ENCODE peak calls at places on chromosomes 13 and 19, in five cellular contexts. F, V, U, G and Y are unnamed samples.
A peak's percentile ranks its signal among the peaks of the same experiment; 100 is the strongest.

GRCh38 chr19:13410946-13411345 is 95.3 kb downstream of the CACNA1A start:
- DNase-seq in F (no peak), V (no peak), U (no peak), G (no peak), Y (no peak)

GRCh38 chr19:7670150-7670784 is 1.4 kb downstream of the RETN start:
- DNase-seq in F (no peak), V (no peak), U (no peak), G (peak; percentile 26), Y (no peak)

GRCh38 chr19:5706876-5707573 is 12.9 kb downstream of the LONP1 start:
- DNase-seq in F (no peak), V (no peak), U (no peak), G (no peak), Y (no peak)

GRCh38 chr19:13561461-13561860 is 55.2 kb upstream of the CACNA1A start:
- DNase-seq in F (no peak), V (no peak), U (no peak), G (no peak), Y (no peak)

GRCh38 chr19:11860721-11861120 is 12.2 kb downstream of the ZNF439 start:
- DNase-seq in F (no peak), V (no peak), U (no peak), G (no peak), Y (no peak)

GRCh38 chr13:59542303-59542702 is 621.4 kb downstream of the DIAPH3 start:
- DNase-seq in F (no peak), V (no peak), U (no peak), G (no peak), Y (no peak)

GRCh38 chr13:102620512-102620911 is 23.7 kb downstream of the TPP2 start:
- DNase-seq in F (no peak), V (no peak), U (no peak), G (no peak), Y (no peak)

GRCh38 chr19:1856698-1857603 is 6.4 kb downstream of the KLF16 start:
- DNase-seq in F (peak; percentile 71), V (peak; percentile 84), U (peak; percentile 90), G (peak; percentile 83), Y (peak; percentile 98)

GRCh38 chr19:31351212-31352193 is 2.3 kb upstream of the TSHZ3 start:
- DNase-seq in F (peak; percentile 46), V (peak; percentile 46), U (no peak), G (peak; percentile 47), Y (peak; percentile 90)

GRCh38 chr19:2255982-2256685 is at the start of gene JSRP1:
- DNase-seq in F (no peak), V (no peak), U (no peak), G (no peak), Y (no peak)

GRCh38 chr13:32385369-32385768 is 42.6 kb downstream of the N4BP2L1 start:
- DNase-seq in F (no peak), V (no peak), U (no peak), G (no peak), Y (no peak)

GRCh38 chr19:39514840-39515550 is at the start of gene SELENOV:
- DNase-seq in F (no peak), V (no peak), U (no peak), G (no peak), Y (no peak)

GRCh38 chr13:94558721-94559120 is 37.2 kb downstream of the TGDS start:
- DNase-seq in F (no peak), V (no peak), U (no peak), G (peak; percentile 26), Y (no peak)

GRCh38 chr13:51717786-51718398 is 86.1 kb downstream of the DHRS12 start:
- DNase-seq in F (no peak), V (no peak), U (no peak), G (no peak), Y (no peak)

GRCh38 chr19:4337906-4338440 is 654 bp downstream of the STAP2 start:
- DNase-seq in F (no peak), V (peak; percentile 53), U (no peak), G (no peak), Y (no peak)

GRCh38 chr13:73273737-73274136 is 214.9 kb downstream of the KLF5 start:
- DNase-seq in F (no peak), V (no peak), U (no peak), G (no peak), Y (peak; percentile 12)

GRCh38 chr13:94764576-94765321 is 52.4 kb upstream of the SOX21 start:
- DNase-seq in F (no peak), V (no peak), U (no peak), G (no peak), Y (no peak)

GRCh38 chr13:43111887-43112400 is 88.6 kb downstream of the DNAJC15 start:
- DNase-seq in F (no peak), V (no peak), U (no peak), G (no peak), Y (no peak)

GRCh38 chr19:33048806-33049676 is 15.6 kb downstream of the RHPN2 start:
- DNase-seq in F (no peak), V (no peak), U (no peak), G (no peak), Y (no peak)

GRCh38 chr13:54133721-54134120 is 1105.1 kb downstream of the OLFM4 start:
- DNase-seq in F (no peak), V (no peak), U (no peak), G (no peak), Y (no peak)

GRCh38 chr13:27082325-27082724 is 89.3 kb downstream of the USP12 start:
- DNase-seq in F (no peak), V (no peak), U (no peak), G (no peak), Y (no peak)

GRCh38 chr19:40210919-40211318 is 7.3 kb downstream of the TTC9B start:
- DNase-seq in F (no peak), V (no peak), U (no peak), G (no peak), Y (no peak)

GRCh38 chr19:8192227-8192820 is 16.8 kb upstream of the CERS4 start:
- DNase-seq in F (no peak), V (no peak), U (no peak), G (no peak), Y (no peak)

GRCh38 chr13:80361883-80362327 is 21.0 kb upstream of the SPRY2 start:
- DNase-seq in F (no peak), V (no peak), U (no peak), G (no peak), Y (no peak)

GRCh38 chr13:31035162-31035951 is 102.9 kb downstream of the TEX26 start:
- DNase-seq in F (no peak), V (no peak), U (no peak), G (peak; percentile 45), Y (no peak)

GRCh38 chr19:45763691-45764294 is 5.3 kb downstream of the SIX5 start:
- DNase-seq in F (no peak), V (no peak), U (no peak), G (no peak), Y (no peak)

GRCh38 chr13:41837668-41838067 is 123.2 kb downstream of the VWA8 start:
- DNase-seq in F (no peak), V (no peak), U (no peak), G (no peak), Y (no peak)

GRCh38 chr13:55493297-55493696 is 1647.4 kb upstream of the PRR20A start:
- DNase-seq in F (no peak), V (no peak), U (no peak), G (no peak), Y (no peak)

GRCh38 chr13:55500694-55501093 is 1640.0 kb upstream of the PRR20A start:
- DNase-seq in F (no peak), V (no peak), U (no peak), G (no peak), Y (no peak)

DNA sequence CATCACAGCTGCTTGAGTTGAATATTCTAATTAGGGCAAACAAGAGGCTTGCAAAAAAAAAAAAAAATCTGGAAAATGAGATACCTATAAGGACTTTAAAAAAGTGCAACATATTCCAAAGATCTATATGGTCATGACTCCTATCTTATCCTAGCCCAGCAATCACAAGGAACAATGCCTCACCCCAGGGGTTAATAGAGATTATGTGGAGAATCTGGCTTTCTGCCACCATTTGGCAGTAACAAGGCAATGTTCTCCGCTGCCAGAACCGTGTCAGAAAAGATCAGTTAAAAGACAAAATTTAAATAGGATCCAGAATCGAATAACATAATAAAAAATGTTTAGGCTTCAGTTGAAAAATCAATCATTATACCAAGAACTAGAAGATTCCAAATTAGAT is 1643.2 kb upstream of the PRR20A start:
- DNase-seq in F (no peak), V (no peak), U (no peak), G (no peak), Y (no peak)
- TF ChIP-seq POLR2A in F (no peak), V (no peak), U (no peak), G (no peak), Y (no peak)

DNA sequence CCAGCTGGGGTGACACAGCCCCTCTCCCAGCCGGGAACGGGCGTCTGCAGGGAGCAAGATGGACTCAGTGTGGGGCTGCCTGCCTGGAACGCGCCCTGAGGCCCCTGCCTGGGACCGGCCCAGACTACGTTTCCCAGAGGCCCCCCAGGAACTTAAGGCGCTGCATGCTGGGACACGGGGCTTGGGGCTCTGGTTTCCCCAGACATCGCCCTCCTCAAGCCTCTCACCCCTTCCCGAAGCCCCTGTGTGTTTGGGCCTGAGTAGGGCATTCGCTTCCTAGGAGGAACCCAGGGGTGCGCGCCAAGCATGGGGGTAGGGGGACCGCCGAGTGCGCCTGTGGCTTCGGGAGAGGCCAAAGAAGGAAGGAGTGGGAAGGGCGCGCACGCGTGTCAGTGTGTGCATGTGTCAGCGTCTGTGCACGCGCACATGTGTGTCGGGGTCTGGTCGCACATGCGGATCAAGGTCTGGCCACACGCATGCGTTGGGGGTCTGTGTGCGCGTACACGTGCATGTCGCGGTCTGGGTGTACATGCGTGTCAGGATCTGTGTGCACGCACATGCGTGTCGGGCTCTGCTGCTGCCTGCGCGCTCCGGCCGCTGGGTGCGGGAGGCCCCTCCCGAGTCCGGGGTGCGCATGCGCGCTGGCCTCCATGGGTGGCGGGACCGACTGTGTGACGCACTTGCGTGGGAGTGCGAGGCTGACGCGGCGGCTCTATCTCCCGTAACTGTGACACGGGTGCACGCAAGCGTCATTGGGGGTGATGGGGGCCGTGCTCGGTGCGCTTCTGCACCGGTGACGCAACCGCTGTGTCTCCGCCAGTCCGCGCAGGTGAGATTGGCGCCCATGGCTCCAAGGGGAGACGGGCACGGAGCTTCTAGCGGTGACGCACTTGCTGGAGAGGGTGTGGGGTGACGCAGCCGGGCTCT is 16.2 kb downstream of the ZNF331 start:
- DNase-seq in F (no peak), V (peak; percentile 85), U (peak; percentile 77), G (peak; percentile 88), Y (peak; percentile 79)
- TF ChIP-seq POLR2A in F (peak; percentile 6), V (peak; percentile 21), U (no peak), G (no peak), Y (peak; percentile 74)

GRCh38 chr19:18417250-18418033 is 1.8 kb upstream of the SSBP4 start:
- DNase-seq in F (no peak), V (peak; percentile 50), U (no peak), G (peak; percentile 74), Y (peak; percentile 84)
- TF ChIP-seq POLR2A in F (peak; percentile 22), V (no peak), U (no peak), G (no peak), Y (no peak)

DNA sequence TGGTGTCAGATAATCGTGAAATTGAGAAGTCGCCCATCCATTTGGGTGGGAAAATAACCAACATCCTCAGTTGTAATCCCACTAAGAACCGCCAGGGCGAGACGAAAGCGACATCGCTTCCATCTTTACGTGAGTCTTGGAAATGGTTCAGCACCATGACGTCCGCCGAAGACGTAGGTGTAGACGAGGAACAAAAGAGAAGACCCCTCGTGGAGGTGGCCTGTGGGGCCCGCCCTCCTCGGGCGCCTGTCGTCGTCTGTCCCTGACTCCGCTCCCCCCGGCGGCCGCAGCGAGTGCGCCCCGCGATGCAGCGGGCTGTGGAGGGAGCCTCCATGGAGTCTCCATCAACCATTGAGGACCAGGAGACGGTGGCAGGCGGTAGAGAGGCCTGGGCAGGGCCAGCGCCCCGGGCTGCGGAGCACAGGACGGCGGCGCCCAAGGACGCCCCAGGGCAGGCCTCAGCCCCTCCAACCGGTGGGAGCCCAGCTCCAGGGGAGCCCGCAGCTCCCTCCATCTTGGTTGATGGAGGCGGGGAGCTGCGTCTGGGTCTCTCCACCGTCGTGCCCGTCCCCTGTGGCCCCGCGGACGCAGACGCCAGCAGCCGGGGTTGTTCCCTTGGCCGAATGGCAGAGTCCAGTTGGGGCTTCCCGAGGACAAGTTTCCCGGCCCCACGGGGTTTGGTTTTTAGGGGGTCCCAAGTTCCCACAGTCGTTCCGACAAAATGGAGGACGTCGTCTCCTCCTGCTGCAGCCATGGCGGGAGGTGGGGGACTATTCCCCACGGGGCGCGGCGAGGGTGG is 1.0 kb upstream of the ZMYM2 start:
- DNase-seq in F (peak; percentile 58), V (peak; percentile 73), U (peak; percentile 76), G (peak; percentile 94), Y (no peak)
- TF ChIP-seq POLR2A in F (peak; percentile 43), V (no peak), U (peak; percentile 17), G (no peak), Y (no peak)